ENCODE peak calls at places on chromosomes 6 and 20, in six cellular contexts. J, I, C, D, K and N are unnamed samples.

GRCh38 chr6:25706314-25707014 is 48.1 kb upstream of the SLC17A4 start:
- DNase-seq in J (no peak), I (no peak), C (no peak), D (no peak), K (peak; percentile 73), N (peak; percentile 23)

GRCh38 chr6:125046107-125046925 is 84.1 kb downstream of the RNF217 start:
- DNase-seq in J (no peak), I (no peak), C (no peak), D (no peak), K (no peak), N (no peak)

GRCh38 chr20:24439737-24440136 is 29.7 kb upstream of the SYNDIG1 start:
- DNase-seq in J (no peak), I (no peak), C (no peak), D (no peak), K (no peak), N (no peak)

GRCh38 chr6:130178692-130179091 is 44.1 kb downstream of the SAMD3 start:
- DNase-seq in J (no peak), I (no peak), C (no peak), D (no peak), K (no peak), N (no peak)

GRCh38 chr20:11849976-11850670 is 67.6 kb upstream of the BTBD3 start:
- DNase-seq in J (no peak), I (no peak), C (no peak), D (peak; percentile 20), K (no peak), N (no peak)

GRCh38 chr6:167827062-167827587 is 414 bp downstream of the AFDN start:
- DNase-seq in J (no peak), I (peak; percentile 81), C (peak; percentile 43), D (no peak), K (peak; percentile 74), N (peak; percentile 42)

GRCh38 chr6:1227600-1227934 is 84.3 kb upstream of the FOXQ1 start:
- DNase-seq in J (no peak), I (no peak), C (no peak), D (no peak), K (no peak), N (no peak)

GRCh38 chr6:32430179-32430578 is 9.5 kb upstream of the HLA-DRA start:
- DNase-seq in J (no peak), I (no peak), C (no peak), D (no peak), K (no peak), N (no peak)

GRCh38 chr6:157644043-157644810 is 178.8 kb upstream of the SNX9 start:
- DNase-seq in J (no peak), I (no peak), C (no peak), D (no peak), K (no peak), N (no peak)

GRCh38 chr20:22341508-22341907 is 242.9 kb downstream of the FOXA2 start:
- DNase-seq in J (no peak), I (no peak), C (no peak), D (no peak), K (no peak), N (no peak)

GRCh38 chr6:43673444-43674063 is 14.0 kb downstream of the MRPS18A start:
- DNase-seq in J (no peak), I (peak; percentile 61), C (no peak), D (no peak), K (no peak), N (no peak)

GRCh38 chr20:63347081-63347741 is 13.9 kb downstream of the CHRNA4 start:
- DNase-seq in J (peak; percentile 14), I (no peak), C (no peak), D (no peak), K (no peak), N (no peak)

GRCh38 chr20:25274481-25274880 is 26.6 kb downstream of the PYGB start:
- DNase-seq in J (no peak), I (peak; percentile 67), C (peak; percentile 70), D (peak; percentile 12), K (peak; percentile 42), N (peak; percentile 16)

GRCh38 chr20:23419995-23420901 is 1.0 kb downstream of the NAPB start:
- DNase-seq in J (peak; percentile 48), I (peak; percentile 83), C (peak; percentile 45), D (peak; percentile 67), K (peak; percentile 81), N (peak; percentile 29)

GRCh38 chr6:46419576-46420002 is 71.7 kb downstream of the RCAN2 start:
- DNase-seq in J (no peak), I (no peak), C (peak; percentile 49), D (peak; percentile 81), K (no peak), N (no peak)

GRCh38 chr6:125237764-125238163 is 64.0 kb downstream of the HDDC2 start:
- DNase-seq in J (no peak), I (no peak), C (no peak), D (no peak), K (no peak), N (no peak)

GRCh38 chr6:16719488-16719887 is 41.8 kb downstream of the ATXN1 start:
- DNase-seq in J (no peak), I (no peak), C (no peak), D (no peak), K (no peak), N (no peak)

GRCh38 chr20:47351643-47352331 is 4.7 kb downstream of the ZMYND8 start:
- DNase-seq in J (no peak), I (no peak), C (no peak), D (no peak), K (no peak), N (no peak)

GRCh38 chr20:47348539-47349142 is 7.9 kb downstream of the ZMYND8 start:
- DNase-seq in J (no peak), I (no peak), C (no peak), D (no peak), K (no peak), N (no peak)

GRCh38 chr20:47349365-47350180 is 6.9 kb downstream of the ZMYND8 start:
- DNase-seq in J (no peak), I (no peak), C (no peak), D (no peak), K (no peak), N (no peak)

GRCh38 chr20:47350691-47351545 is 5.6 kb downstream of the ZMYND8 start:
- DNase-seq in J (no peak), I (no peak), C (no peak), D (no peak), K (no peak), N (no peak)

DNA sequence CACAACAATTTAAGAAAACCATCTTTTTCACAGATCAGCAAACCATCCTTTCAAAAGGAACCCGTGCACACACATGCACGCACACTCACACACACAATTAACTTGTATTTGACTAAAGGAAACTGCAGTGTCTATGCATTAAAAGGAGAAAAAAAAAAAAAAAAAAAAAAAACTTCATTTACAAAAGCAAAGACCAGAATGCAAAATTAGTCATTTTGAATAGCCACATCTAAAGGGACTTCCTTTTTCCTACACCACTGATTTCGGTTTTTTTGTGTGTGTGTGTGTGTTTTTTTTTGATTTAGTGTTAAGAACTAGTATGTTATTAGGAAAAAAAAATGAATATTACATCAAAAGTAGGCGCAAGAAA is 6.3 kb downstream of the ZMYND8 start:
- DNase-seq in J (no peak), I (no peak), C (no peak), D (no peak), K (no peak), N (no peak)
- H3K4me1 ChIP-seq in J (peaks cover 91% of the 10 kb centered on the region), I (peaks cover 29% of the 10 kb centered on the region), C (peaks cover 85% of the 10 kb centered on the region), D (peaks cover 87% of the 10 kb centered on the region), K (peaks cover 79% of the 10 kb centered on the region), N (peaks cover 90% of the 10 kb centered on the region)

GRCh38 chr20:61819921-61820825 is 245.5 kb downstream of the TAF4 start:
- DNase-seq in J (no peak), I (no peak), C (no peak), D (no peak), K (no peak), N (no peak)

GRCh38 chr20:61817575-61817974 is 248.1 kb downstream of the TAF4 start:
- DNase-seq in J (no peak), I (no peak), C (no peak), D (no peak), K (no peak), N (no peak)

GRCh38 chr20:61817061-61817460 is 248.6 kb downstream of the TAF4 start:
- DNase-seq in J (no peak), I (no peak), C (no peak), D (no peak), K (no peak), N (no peak)

GRCh38 chr20:61819484-61819846 is 246.2 kb downstream of the TAF4 start:
- DNase-seq in J (no peak), I (no peak), C (no peak), D (no peak), K (no peak), N (no peak)

DNA sequence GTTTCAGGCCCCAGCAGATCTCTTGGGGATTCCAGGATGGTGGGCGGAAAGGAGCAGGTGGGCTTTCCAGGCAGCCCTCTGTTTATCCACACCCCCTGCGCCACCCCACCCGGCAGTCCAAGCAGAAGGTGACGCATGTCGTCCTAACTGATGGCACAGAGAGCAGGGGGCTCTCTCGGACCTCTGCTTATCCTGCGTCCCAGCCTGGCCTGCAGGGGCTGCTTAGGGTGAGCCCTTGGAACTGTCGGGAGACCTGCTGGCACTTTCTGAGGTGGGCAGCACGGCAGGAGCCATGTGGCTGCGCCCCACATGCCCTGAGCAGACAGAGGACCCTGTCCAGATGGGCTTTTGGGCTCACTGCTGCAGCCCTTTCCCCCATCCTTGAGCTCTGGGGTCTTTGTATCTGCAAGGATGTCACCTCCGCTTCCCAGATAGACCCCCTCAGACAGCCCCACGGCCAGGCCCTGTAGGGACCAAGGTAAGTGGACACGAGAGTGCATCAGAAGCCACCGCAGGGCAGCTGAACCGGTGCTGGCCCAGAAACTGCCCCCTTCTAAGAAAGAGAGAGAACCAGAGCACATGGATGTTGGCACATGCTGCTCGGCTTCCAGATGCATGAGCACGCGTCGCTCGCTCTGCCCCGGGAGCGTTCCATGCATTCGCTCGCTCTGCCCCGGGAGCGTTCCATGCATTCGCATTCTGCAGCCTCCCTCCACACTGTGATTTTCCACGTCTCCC is 246.8 kb downstream of the TAF4 start:
- DNase-seq in J (no peak), I (no peak), C (peak; percentile 13), D (no peak), K (no peak), N (no peak)
- H3K27me3 ChIP-seq in J (no peaks in the 10 kb centered on the region), I (no peaks in the 10 kb centered on the region), C (peaks cover 11% of the 10 kb centered on the region), D (no peaks in the 10 kb centered on the region), K (peaks cover 6% of the 10 kb centered on the region), N (peaks cover 50% of the 10 kb centered on the region)

GRCh38 chr6:52545050-52545843 is 31.6 kb downstream of the TRAM2 start:
- DNase-seq in J (no peak), I (no peak), C (no peak), D (no peak), K (no peak), N (no peak)

GRCh38 chr6:52546678-52547077 is 30.2 kb downstream of the TRAM2 start:
- DNase-seq in J (no peak), I (no peak), C (no peak), D (no peak), K (no peak), N (no peak)

GRCh38 chr6:52545844-52546119 is 31.1 kb downstream of the TRAM2 start:
- DNase-seq in J (no peak), I (no peak), C (no peak), D (no peak), K (no peak), N (no peak)

GRCh38 chr6:52547647-52548352 is 29.1 kb downstream of the TRAM2 start:
- DNase-seq in J (no peak), I (no peak), C (peak; percentile 38), D (no peak), K (no peak), N (no peak)

GRCh38 chr6:52546192-52546591 is 30.7 kb downstream of the TRAM2 start:
- DNase-seq in J (no peak), I (no peak), C (no peak), D (no peak), K (no peak), N (no peak)
- H3K4me1 ChIP-seq in J (no peaks in the 10 kb centered on the region), I (peaks cover 30% of the 10 kb centered on the region), C (peaks cover 75% of the 10 kb centered on the region), D (peaks cover 37% of the 10 kb centered on the region), K (peaks cover 44% of the 10 kb centered on the region), N (peaks cover 87% of the 10 kb centered on the region)

GRCh38 chr20:46311719-46312074 is 3.4 kb upstream of the CDH22 start:
- DNase-seq in J (no peak), I (no peak), C (no peak), D (no peak), K (no peak), N (no peak)
- H3K27me3 ChIP-seq in J (peaks cover 42% of the 10 kb centered on the region), I (no peaks in the 10 kb centered on the region), C (peaks cover 100% of the 10 kb centered on the region), D (no peaks in the 10 kb centered on the region), K (peaks cover 95% of the 10 kb centered on the region), N (peaks cover 100% of the 10 kb centered on the region)